ENCODE peak calls at places on chromosomes 1 and 21, in four cellular contexts. M, V, N and Z are unnamed samples.

GRCh38 chr1:62782197-62782886 is 1.6 kb upstream of the ATG4C start:
- DNase-seq in M (peak), V (no peak), N (no peak), Z (no peak)

GRCh38 chr1:161258439-161259386 is at the start of gene PCP4L1:
- DNase-seq in M (no peak), V (peak), N (peak), Z (peak)

GRCh38 chr1:247540536-247540935 is 4.3 kb upstream of the OR2C3 start:
- DNase-seq in M (no peak), V (no peak), N (no peak), Z (no peak)

GRCh38 chr21:42216726-42217572 is 2.0 kb upstream of the ABCG1 start:
- DNase-seq in M (no peak), V (peak), N (no peak), Z (no peak)

GRCh38 chr1:20726107-20726911 is 6.2 kb downstream of the SH2D5 start:
- DNase-seq in M (no peak), V (no peak), N (no peak), Z (no peak)

GRCh38 chr1:151196292-151196800 is 2.0 kb upstream of the PIP5K1A start:
- DNase-seq in M (peak), V (peak), N (peak), Z (peak)

GRCh38 chr1:94769551-94769950 is 50.6 kb upstream of the SLC44A3 start:
- DNase-seq in M (no peak), V (no peak), N (no peak), Z (no peak)

GRCh38 chr1:165075725-165076370 is 280.7 kb downstream of the LMX1A start:
- DNase-seq in M (no peak), V (no peak), N (no peak), Z (peak)

GRCh38 chr1:184593612-184594011 is 161.0 kb downstream of the EDEM3 start:
- DNase-seq in M (no peak), V (no peak), N (no peak), Z (no peak)

GRCh38 chr1:191504999-191505398 is 653.3 kb upstream of the RGS18 start:
- DNase-seq in M (no peak), V (no peak), N (no peak), Z (no peak)

GRCh38 chr1:245598524-245599310 is 443.9 kb downstream of the KIF26B start:
- DNase-seq in M (no peak), V (no peak), N (no peak), Z (no peak)

GRCh38 chr1:23619299-23620188 is 60.2 kb upstream of the ID3 start:
- DNase-seq in M (no peak), V (no peak), N (peak), Z (peak)

GRCh38 chr1:181483084-181483559 is at the start of gene CACNA1E:
- DNase-seq in M (no peak), V (no peak), N (no peak), Z (no peak)

GRCh38 chr1:119885903-119886783 is 10.2 kb downstream of the ADAM30 start:
- DNase-seq in M (no peak), V (peak), N (peak), Z (peak)

GRCh38 chr1:112904071-112904830 is 51.7 kb downstream of the SLC16A1 start:
- DNase-seq in M (peak), V (no peak), N (no peak), Z (no peak)

GRCh38 chr1:162548170-162548569 is 13.4 kb upstream of the UAP1 start:
- DNase-seq in M (no peak), V (no peak), N (no peak), Z (no peak)

GRCh38 chr1:68814067-68814466 is 317.2 kb upstream of the DEPDC1 start:
- DNase-seq in M (no peak), V (no peak), N (no peak), Z (no peak)

GRCh38 chr1:116722016-116722838 is 32.0 kb upstream of the CD2 start:
- DNase-seq in M (no peak), V (no peak), N (no peak), Z (no peak)

GRCh38 chr1:53278294-53278693 is 40.0 kb upstream of the MAGOH start:
- DNase-seq in M (no peak), V (peak), N (no peak), Z (peak)

GRCh38 chr1:81254560-81254959 is 546.2 kb upstream of the ADGRL2 start:
- DNase-seq in M (no peak), V (no peak), N (no peak), Z (no peak)

GRCh38 chr1:39988618-39989343 is 33.8 kb downstream of the MFSD2A start:
- DNase-seq in M (no peak), V (no peak), N (peak), Z (no peak)

GRCh38 chr1:37323486-37324377 is 150.6 kb upstream of the ZC3H12A start:
- DNase-seq in M (no peak), V (peak), N (peak), Z (peak)